ENCODE peak calls at places on chromosomes 2 and 18, in five cellular contexts. H, P, Y, K and J are unnamed samples.

GRCh38 chr2:182949572-182950189 is 83.2 kb upstream of the FRZB start:
- DNase-seq in P (no peak), K (peak), H (peak), Y (no peak), J (no peak)

GRCh38 chr18:29147944-29148343 is 971.0 kb upstream of the CDH2 start:
- DNase-seq in Y (peak), K (peak), P (peak), H (peak), J (no peak)

GRCh38 chr2:47778698-47779415 is 4.1 kb upstream of the MSH6 start:
- DNase-seq in K (no peak), P (no peak), H (no peak), Y (no peak), J (no peak)

GRCh38 chr2:241325257-241325656 is 9.5 kb downstream of the SEPTIN2 start:
- DNase-seq in P (no peak), K (no peak), Y (no peak), H (no peak), J (no peak)

GRCh38 chr18:7272268-7273049 is 41.6 kb downstream of the LRRC30 start:
- DNase-seq in H (peak), Y (peak), P (peak), K (peak), J (peak)

GRCh38 chr2:239724194-239724849 is 300.8 kb downstream of the NDUFA10 start:
- DNase-seq in P (no peak), K (no peak), H (no peak), Y (no peak), J (no peak)

GRCh38 chr2:130186391-130186790 is 4.3 kb downstream of the MZT2B start:
- DNase-seq in Y (no peak), H (peak), K (peak), P (no peak), J (no peak)

GRCh38 chr18:79797518-79798345 is at the start of gene KCNG2:
- DNase-seq in K (peak), P (no peak), Y (peak), H (no peak), J (no peak)

GRCh38 chr2:80238692-80239469 is 65.7 kb downstream of the LRRTM1 start:
- DNase-seq in K (peak), H (peak), P (peak), Y (peak), J (no peak)

GRCh38 chr2:42920446-42921161 is 128.2 kb upstream of the HAAO start:
- DNase-seq in P (no peak), Y (no peak), K (no peak), H (no peak), J (no peak)

GRCh38 chr2:86097913-86098312 is 7.8 kb downstream of the POLR1A start:
- DNase-seq in H (no peak), K (no peak), Y (no peak), P (no peak), J (no peak)

GRCh38 chr2:109480486-109481195 is 133.1 kb downstream of the SEPTIN10 start:
- DNase-seq in K (no peak), H (no peak), P (no peak), Y (no peak), J (no peak)

GRCh38 chr2:60964651-60965513 is 52.6 kb upstream of the PEX13 start:
- DNase-seq in P (no peak), Y (no peak), H (no peak), K (no peak), J (no peak)

GRCh38 chr18:43620936-43621335 is 343.6 kb upstream of the SYT4 start:
- DNase-seq in K (peak), P (peak), Y (peak), H (peak), J (peak)

GRCh38 chr2:199118701-199119241 is 339.0 kb downstream of the SATB2 start:
- DNase-seq in H (no peak), Y (no peak), K (peak), P (no peak), J (no peak)

DNA sequence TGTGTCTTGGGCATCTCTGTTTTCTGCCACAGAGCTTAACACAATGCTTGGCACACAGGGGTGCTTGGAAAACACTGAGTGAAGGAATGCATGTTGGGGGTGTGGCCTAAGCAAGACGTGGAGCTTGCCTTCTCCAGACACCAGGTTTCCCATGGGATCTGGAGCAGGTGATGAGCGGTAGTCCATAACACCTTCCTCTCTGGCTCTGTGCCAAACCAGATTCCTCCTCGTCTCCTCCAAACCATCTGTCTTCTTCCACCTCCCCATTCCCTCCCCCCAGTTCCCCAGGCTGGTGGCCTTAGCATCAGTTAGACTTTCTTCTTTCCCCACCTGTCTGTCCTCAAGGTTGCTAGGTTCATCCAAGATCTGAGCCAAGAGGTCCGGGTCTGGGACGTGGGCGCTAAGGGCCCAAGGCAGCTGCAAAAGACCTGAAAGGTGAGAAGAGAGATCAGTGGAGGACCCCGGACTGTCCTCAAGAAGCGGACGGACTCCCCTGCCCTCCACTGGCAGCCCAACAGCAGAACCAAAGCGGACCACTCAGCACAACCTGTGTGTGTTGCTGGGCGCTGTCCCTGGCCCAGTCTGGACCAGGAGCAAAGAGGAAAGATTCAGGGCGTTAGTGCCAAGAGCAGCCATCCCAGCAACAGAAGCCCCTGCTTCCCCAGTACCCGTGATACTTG is 1.2 kb upstream of the ITM2C start:
- DNase-seq in H (no peak), K (no peak), Y (no peak), P (no peak), J (no peak)
- H3K4me3 ChIP-seq in H (no peak), K (no peak), Y (no peak), P (no peak), J (no peak)

GRCh38 chr2:70907130-70907756 is 28.5 kb upstream of the ATP6V1B1 start:
- DNase-seq in P (no peak), H (no peak), K (peak), Y (peak), J (no peak)
- H3K4me3 ChIP-seq in P (peak), H (no peak), K (no peak), Y (peak), J (no peak)

DNA sequence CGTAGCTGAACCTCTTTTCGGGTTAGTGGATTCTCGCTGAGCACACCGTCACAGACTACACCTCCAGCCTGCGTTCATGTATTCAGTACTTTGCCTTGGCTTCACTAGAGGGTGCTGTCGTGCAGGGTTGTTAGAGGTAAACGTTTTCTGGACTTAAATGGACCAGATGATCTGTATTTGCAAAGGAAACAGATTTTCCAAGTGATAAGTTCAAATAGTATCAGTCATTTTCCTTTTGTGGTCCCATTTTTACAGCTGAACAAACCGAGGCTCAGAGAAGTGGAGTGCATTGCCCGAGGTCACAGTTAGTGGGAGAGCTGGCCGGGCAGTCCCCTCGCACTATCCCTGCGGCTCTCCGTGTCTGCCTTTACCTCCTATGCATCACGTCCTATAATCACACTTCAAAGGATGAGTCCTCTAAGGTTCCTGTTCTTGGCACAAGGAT is 125.9 kb downstream of the MAP4K4 start:
- DNase-seq in P (peak), H (peak), Y (peak), K (peak), J (no peak)
- H3K4me3 ChIP-seq in P (no peak), H (no peak), Y (no peak), K (no peak), J (no peak)

GRCh38 chr2:46564350-46564749 is 85.0 kb downstream of the TMEM247 start:
- DNase-seq in K (no peak), H (no peak), Y (no peak), P (no peak), J (no peak)
- H3K4me3 ChIP-seq in K (no peak), H (no peak), Y (no peak), P (no peak), J (no peak)

DNA sequence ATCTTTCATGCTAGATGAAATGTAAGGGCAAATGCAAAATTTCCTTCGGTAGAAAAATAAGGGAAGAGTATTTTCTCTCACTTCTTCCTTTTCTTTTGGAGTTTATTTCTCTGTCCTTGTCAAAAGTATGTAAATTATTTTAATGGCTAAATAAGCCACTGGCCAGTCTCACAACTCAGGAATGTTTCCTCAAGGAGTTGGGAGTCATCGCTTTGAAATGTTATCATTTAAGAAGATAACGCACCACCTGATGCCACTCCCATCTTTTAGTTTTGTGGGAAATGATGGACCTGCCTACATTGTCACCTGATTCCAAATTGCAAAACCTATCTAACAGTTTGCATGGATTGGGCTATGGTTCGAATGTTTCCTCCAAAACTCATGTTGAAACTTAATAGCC is 32.5 kb upstream of the PPM1B start:
- DNase-seq in P (peak), K (peak), H (peak), Y (no peak), J (no peak)
- H3K4me3 ChIP-seq in P (no peak), K (no peak), H (no peak), Y (no peak), J (no peak)

GRCh38 chr2:127108090-127108523 is 1.2 kb upstream of the BIN1 start:
- DNase-seq in H (no peak), P (no peak), Y (no peak), K (no peak), J (no peak)
- H3K4me3 ChIP-seq in H (peak), P (no peak), Y (peak), K (no peak), J (no peak)

GRCh38 chr2:54572636-54573531 is 116.8 kb downstream of the SPTBN1 start:
- DNase-seq in P (peak), K (peak), H (peak), Y (no peak), J (no peak)
- H3K4me3 ChIP-seq in P (peak), K (no peak), H (peak), Y (no peak), J (no peak)

GRCh38 chr2:75042823-75043222 is 84.4 kb downstream of the POLE4 start:
- DNase-seq in Y (no peak), K (no peak), P (no peak), H (no peak), J (no peak)

GRCh38 chr2:75044291-75044690 is 85.8 kb downstream of the POLE4 start:
- DNase-seq in P (no peak), K (no peak), H (no peak), Y (no peak), J (no peak)

GRCh38 chr2:75047907-75048625 is 89.6 kb downstream of the POLE4 start:
- DNase-seq in H (peak), K (peak), Y (no peak), P (peak), J (no peak)

GRCh38 chr2:75041791-75042231 is 83.4 kb downstream of the POLE4 start:
- DNase-seq in P (peak), Y (no peak), H (no peak), K (no peak), J (no peak)

DNA sequence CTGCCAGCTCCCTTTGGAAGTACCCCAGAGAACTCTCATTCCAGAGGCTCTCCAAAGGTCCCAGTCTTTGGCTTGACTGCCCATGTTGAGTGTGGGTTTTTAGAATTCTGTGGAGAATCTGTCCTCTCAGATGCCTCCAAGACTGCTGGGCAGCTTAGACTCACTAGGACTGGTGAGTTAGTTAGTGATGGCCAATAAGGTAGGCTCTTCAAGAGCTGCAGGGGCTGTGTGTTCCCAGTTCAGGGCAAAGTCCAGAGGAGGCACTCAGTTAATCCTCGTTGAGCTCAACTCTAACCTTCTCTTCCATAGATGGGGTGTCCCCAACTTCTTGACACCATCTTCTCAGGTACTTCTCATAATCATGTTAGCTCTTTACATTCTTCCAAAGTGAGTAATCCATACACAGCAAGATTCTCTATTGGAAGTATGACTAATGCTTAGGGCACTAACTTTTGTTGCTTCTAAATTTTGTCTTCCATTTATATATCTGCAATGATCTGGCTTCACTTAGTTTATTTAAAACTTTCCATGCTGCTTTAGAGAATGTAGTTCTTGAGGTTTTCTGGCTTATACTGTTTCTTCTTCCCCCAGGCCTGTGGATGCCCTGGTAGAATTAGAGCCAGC is 88.9 kb downstream of the POLE4 start:
- DNase-seq in H (peak), K (peak), P (peak), Y (no peak), J (no peak)
- H3K4me3 ChIP-seq in H (peak), K (no peak), P (no peak), Y (no peak), J (no peak)